ENCODE peak calls at places on chromosomes 4 and X, in six cellular contexts. R, H, N, G, D and B are unnamed samples.

GRCh38 chrX:15441464-15441863 is 51.7 kb downstream of the PIR start:
- DNase-seq in D (no peak), R (no peak), N (no peak), H (no peak), G (no peak), B (no peak)

GRCh38 chrX:2351999-2352995 is 148.5 kb downstream of the DHRSX start:
- DNase-seq in G (no peak), R (no peak), N (peak; percentile 57), H (no peak), D (peak; percentile 69), B (peak; percentile 90)

GRCh38 chrX:41828821-41829220 is 94.5 kb downstream of the CASK start:
- DNase-seq in D (no peak), G (no peak), H (no peak), N (no peak), R (no peak), B (no peak)

GRCh38 chr4:8747467-8747841 is 124.2 kb downstream of the HMX1 start:
- DNase-seq in N (peak; percentile 35), D (no peak), H (peak; percentile 34), G (no peak), R (no peak), B (no peak)

GRCh38 chr4:15934259-15934658 is 4.3 kb downstream of the FGFBP1 start:
- DNase-seq in R (no peak), N (no peak), H (no peak), G (no peak), D (no peak), B (no peak)

GRCh38 chr4:148962539-148963290 is 520.5 kb upstream of the NR3C2 start:
- DNase-seq in D (peak; percentile 0), G (no peak), R (no peak), N (no peak), H (no peak), B (no peak)

GRCh38 chrX:128653524-128653923 is 601.3 kb upstream of the ACTRT1 start:
- DNase-seq in R (no peak), N (no peak), D (no peak), G (no peak), H (no peak), B (no peak)

GRCh38 chr4:159103406-159104131 is 690 bp downstream of the RAPGEF2 start:
- DNase-seq in R (peak; percentile 92), N (peak; percentile 55), D (peak; percentile 35), G (peak; percentile 33), H (peak; percentile 74), B (no peak)

GRCh38 chrX:28609917-28610613 is 22.8 kb downstream of the IL1RAPL1 start:
- DNase-seq in D (no peak), H (no peak), N (no peak), G (no peak), R (no peak), B (no peak)

GRCh38 chrX:13369541-13370140 is 49.8 kb upstream of the ATXN3L start:
- DNase-seq in D (no peak), G (no peak), R (no peak), N (no peak), H (no peak), B (no peak)

GRCh38 chr4:13261486-13262257 is 222.5 kb downstream of the RAB28 start:
- DNase-seq in G (no peak), N (no peak), D (no peak), H (no peak), R (no peak), B (no peak)

GRCh38 chr4:127479031-127479622 is 153.6 kb upstream of the INTU start:
- DNase-seq in R (no peak), N (no peak), D (peak; percentile 54), H (no peak), G (no peak), B (peak; percentile 48)

GRCh38 chr4:5198586-5198985 is 147.3 kb downstream of the STK32B start:
- DNase-seq in D (no peak), N (no peak), R (no peak), G (no peak), H (no peak), B (no peak)

GRCh38 chrX:73877687-73878086 is 314.7 kb downstream of the CHIC1 start:
- DNase-seq in D (no peak), G (no peak), N (no peak), H (no peak), R (no peak), B (no peak)

GRCh38 chr4:138161351-138161750 is 80.8 kb downstream of the SLC7A11 start:
- DNase-seq in H (no peak), N (no peak), R (no peak), G (no peak), D (no peak), B (no peak)

GRCh38 chr4:107349266-107349665 is 313.2 kb upstream of the DKK2 start:
- DNase-seq in D (no peak), G (no peak), N (no peak), H (no peak), R (no peak), B (no peak)

GRCh38 chrX:47723689-47724088 is 64.7 kb upstream of the UXT start:
- DNase-seq in D (no peak), R (peak; percentile 48), H (no peak), N (no peak), G (no peak), B (no peak)

GRCh38 chr4:115187136-115187535 is 73.7 kb upstream of the NDST4 start:
- DNase-seq in R (no peak), N (no peak), G (no peak), H (no peak), D (no peak), B (no peak)
- H3K4me3 ChIP-seq in R (no peak overlapping the region), N (no peak overlapping the region), G (no peak overlapping the region), H (no peak overlapping the region), D (no peak overlapping the region), B (no peak overlapping the region)

DNA sequence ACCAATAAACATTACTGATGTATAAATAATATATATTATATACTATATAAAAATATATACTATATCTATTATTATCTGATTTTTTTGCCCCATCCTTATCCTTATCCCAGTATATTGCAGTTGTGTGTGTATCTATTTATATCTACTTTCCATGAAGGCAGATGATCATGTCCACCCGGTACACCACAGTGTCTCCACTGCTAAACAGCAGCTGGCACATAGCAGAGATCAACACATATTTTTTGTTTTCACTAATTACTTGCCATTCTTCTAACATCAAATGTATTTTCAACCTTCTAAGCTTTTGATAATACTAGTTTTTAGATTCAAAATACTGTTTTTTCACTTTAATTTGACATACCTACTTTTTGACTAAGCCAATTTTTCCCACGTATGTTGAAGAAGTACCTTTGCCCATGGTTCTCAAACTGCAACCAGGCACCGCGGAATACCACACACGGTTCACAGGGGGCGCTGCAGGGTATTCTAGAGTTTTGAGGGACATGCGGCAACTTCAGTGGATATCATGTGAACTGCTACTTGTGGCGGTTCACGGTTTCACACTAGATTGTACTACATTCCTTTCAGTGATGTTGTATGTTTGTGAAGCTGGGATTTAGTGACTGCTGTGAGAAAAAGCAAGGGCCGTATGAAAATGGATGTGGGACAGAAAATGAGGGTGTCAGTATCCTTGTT is 182.5 kb upstream of the NPY2R start:
- DNase-seq in H (peak; percentile 47), N (no peak), D (peak; percentile 66), G (no peak), R (no peak), B (no peak)
- TF ChIP-seq CTCF in H (peak; percentile 47), N (peak; percentile 37), D (peak; percentile 62), G (no peak), R (peak; percentile 39), B (peak; percentile 64)

DNA sequence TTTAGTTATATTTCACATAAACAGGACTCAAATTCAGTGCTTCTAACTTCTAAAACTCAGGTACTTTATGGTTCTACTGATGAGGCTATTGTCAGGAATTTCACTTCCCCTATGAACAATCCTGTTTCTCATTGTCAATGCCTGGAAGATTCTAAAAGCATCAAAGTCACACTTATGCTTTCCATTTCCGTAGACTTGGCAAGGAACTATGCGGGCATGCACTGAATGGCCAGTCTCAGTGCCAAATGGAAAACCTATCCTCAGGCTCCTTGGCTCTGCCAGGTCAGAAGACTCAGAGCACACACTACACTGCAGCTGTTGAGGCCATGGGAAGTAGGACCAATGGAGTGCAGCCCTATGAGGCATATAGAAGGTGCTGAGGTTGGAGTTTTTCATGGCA is 97.0 kb upstream of the PTPN13 start:
- DNase-seq in D (peak; percentile 22), R (no peak), G (no peak), H (no peak), N (no peak), B (no peak)
- H3K4me3 ChIP-seq in D (no peak overlapping the region), R (no peak overlapping the region), G (no peak overlapping the region), H (no peak overlapping the region), N (no peak overlapping the region), B (no peak overlapping the region)

DNA sequence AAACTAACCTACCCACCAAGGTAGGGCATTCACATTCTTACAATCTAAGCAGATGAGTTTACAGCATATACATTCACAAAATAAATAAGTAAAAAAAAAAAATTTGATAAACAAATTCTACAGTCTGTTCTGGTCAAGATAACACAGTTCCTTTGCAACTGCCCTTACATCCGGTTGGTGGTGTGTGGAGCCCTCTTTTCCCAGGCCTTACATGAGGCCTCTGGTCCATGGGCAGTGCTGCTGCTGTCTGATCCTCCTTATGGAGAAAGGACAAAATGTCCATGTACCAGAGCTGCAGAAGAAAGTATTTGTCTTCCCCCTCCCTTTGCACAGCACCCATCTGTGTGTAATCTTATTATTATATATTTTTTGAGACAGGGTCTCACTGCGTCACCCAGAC is 2.2 kb upstream of the SEPTIN11 start:
- DNase-seq in R (no peak), G (peak; percentile 32), D (peak; percentile 44), N (no peak), H (no peak), B (no peak)
- TF ChIP-seq CTCF in R (no peak), G (no peak), D (peak; percentile 3), N (no peak), H (no peak), B (no peak)

DNA sequence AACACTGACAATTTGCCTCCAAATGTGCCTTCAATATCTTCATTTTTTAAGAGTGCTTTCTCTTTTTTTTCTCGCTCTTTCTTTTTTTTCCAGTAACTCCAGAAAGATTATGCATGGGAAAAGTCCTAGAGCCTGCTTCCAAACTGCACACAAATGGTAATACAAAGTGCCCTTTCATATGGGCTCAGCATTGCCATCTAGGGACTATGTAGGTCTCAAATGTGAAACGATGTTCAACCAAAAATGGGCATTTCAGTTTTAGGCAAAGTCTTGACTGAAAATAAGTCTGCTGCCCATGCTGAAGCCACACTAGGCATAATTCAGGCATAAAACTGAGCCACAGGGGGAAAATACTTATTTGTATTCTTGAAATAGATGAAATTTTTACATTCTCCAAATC is 65.6 kb downstream of the SYNPO2 start:
- DNase-seq in H (no peak), N (no peak), G (no peak), R (no peak), D (peak; percentile 73), B (no peak)
- H3K4me3 ChIP-seq in H (no peak overlapping the region), N (no peak overlapping the region), G (no peak overlapping the region), R (no peak overlapping the region), D (no peak overlapping the region), B (no peak overlapping the region)